ENCODE peak calls at places on chromosomes 5 and 9, in eight cellular contexts. B, X, M, G, W, N, U and D are unnamed samples.

GRCh38 chr5:178532666-178533065 is 57.5 kb downstream of the COL23A1 start:
- DNase-seq in N (no peak), X (no peak), W (peak), B (no peak), G (no peak), U (no peak), M (no peak), D (no peak)

GRCh38 chr9:88593537-88594185 is 58.7 kb downstream of the NXNL2 start:
- DNase-seq in B (no peak), M (no peak), G (peak), N (peak), W (no peak), X (no peak), U (peak), D (peak)

GRCh38 chr9:20872340-20872977 is 159.0 kb downstream of the HACD4 start:
- DNase-seq in B (no peak), N (no peak), G (no peak), U (no peak), X (no peak), M (no peak), W (no peak), D (no peak)

GRCh38 chr5:100760700-100761099 is 142.4 kb downstream of the ST8SIA4 start:
- DNase-seq in X (no peak), N (no peak), U (no peak), G (no peak), W (no peak), B (no peak), M (no peak), D (no peak)

GRCh38 chr9:72800326-72800994 is 152.4 kb downstream of the ALDH1A1 start:
- DNase-seq in X (no peak), N (no peak), B (no peak), W (no peak), M (no peak), G (no peak), U (no peak), D (no peak)

GRCh38 chr9:137226338-137227056 is 805 bp upstream of the RNF224 start:
- DNase-seq in U (no peak), G (no peak), X (no peak), B (no peak), W (no peak), N (no peak), M (no peak), D (no peak)

GRCh38 chr9:113349434-113350337 is at the start of gene BSPRY:
- DNase-seq in X (no peak), M (no peak), W (peak), G (peak), B (no peak), U (peak), N (no peak), D (peak)

GRCh38 chr5:93054424-93055165 is 526.4 kb downstream of the NR2F1-AS1 start:
- DNase-seq in N (no peak), W (no peak), U (no peak), M (no peak), X (no peak), B (no peak), G (no peak), D (no peak)

DNA sequence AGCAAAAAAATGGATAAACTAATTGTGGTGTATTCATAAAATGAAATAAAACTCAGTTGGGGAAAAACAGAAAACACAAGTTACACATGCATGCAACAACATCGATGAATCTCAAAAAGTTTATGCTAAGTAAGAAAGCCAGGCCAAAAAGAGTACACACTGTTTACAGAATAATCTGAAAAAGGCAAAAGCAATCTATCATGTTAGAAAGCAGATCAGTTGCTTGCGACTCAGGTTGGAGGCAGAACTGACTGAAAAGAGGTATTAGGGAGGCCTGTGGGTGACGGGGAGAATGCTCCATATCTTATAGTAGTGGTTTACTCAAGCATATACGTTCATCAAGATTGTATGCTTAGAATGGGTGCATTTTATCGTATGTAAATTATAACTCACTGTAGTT is 119.2 kb downstream of the ARRDC3 start:
- DNase-seq in M (no peak), W (no peak), G (no peak), X (no peak), B (no peak), N (no peak), U (no peak), D (no peak)
- TF ChIP-seq CTCF in M (no peak), W (no peak), G (no peak), X (no peak), B (no peak), N (no peak), U (no peak), D (no peak)

GRCh38 chr5:39005566-39006232 is 68.5 kb downstream of the RICTOR start:
- DNase-seq in W (no peak), N (no peak), X (no peak), U (no peak), B (no peak), G (peak), M (no peak), D (no peak)
- TF ChIP-seq CTCF in W (peak), N (peak), X (no peak), U (peak), B (peak), G (no peak), M (no peak), D (no peak)

GRCh38 chr5:120735076-120735475 is 271.0 kb downstream of the PRR16 start:
- DNase-seq in W (no peak), B (no peak), N (no peak), X (no peak), M (no peak), G (no peak), U (no peak), D (no peak)
- TF ChIP-seq CTCF in W (no peak), B (no peak), N (no peak), X (no peak), M (no peak), G (no peak), U (peak), D (no peak)

DNA sequence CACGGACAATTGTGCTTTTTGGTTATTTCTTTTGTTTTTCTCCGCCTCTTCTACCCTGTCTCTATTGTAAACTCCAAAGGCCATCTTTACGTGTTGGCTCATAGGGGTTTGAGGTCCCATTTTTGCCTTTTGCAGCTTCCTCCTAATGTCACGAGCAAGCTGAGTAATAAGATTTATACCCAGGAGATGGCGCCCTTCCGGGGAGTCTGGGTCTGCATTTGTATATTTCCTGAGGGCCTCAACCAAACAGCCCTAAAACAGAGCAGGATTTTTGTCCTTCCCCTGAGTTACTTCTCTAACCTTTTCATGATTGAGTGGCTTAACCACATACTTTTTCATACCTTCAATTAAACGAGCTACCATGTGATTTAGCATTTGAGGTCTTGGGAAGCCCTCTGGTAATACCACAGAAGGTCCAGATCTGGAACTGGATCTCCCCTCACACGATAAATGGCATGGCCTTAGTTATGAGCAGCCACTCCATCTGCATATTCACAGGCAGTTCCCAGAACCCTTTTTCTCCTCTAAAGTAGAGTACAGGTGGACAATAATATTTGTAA is 11.2 kb upstream of the CFAP95 start:
- DNase-seq in G (peak), W (no peak), X (no peak), M (no peak), B (no peak), U (peak), N (no peak), D (no peak)
- TF ChIP-seq CTCF in G (peak), W (peak), X (no peak), M (no peak), B (no peak), U (peak), N (no peak), D (no peak)

DNA sequence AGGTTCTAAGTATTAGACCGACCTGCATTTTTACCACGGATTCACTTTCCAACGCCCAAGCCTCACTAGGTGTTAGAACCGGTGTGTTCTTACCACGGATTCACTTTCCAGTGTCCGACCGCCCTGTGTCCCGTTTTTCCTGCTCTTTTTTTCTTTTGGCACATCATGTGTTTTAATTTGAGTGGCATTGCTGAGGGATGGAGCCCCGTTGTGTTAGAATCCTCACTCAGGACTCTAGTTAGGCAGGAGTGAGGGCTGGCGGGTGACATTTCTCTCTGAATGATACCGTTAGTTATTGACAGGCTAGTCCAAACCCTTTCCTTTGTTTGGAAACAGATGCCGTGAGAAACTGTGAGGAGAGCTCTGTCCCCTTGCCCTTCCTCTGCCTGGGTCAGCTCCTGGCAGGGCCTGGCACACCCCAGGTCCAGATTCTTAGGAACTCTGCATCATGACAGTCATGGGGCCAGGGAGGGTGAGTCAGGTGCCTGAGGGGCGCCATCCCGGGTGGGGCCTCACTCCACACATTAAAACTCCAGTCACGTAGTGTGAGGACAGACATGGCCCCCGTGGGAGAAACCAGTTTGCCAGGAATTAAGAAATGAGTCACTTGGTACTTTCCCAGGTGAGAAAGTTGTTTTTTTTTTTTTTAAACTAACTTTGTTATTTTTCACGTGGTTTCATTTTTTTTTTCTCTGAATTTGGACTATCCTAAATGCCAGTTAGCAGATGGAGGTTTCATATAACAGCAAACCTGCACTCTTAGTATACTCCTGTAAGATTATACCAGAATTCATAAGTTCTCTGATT is 15.8 kb downstream of the EXOC3 start:
- DNase-seq in X (peak), W (peak), U (no peak), G (no peak), N (no peak), M (peak), B (no peak), D (peak)
- TF ChIP-seq CTCF in X (no peak), W (no peak), U (no peak), G (no peak), N (no peak), M (no peak), B (no peak), D (no peak)

GRCh38 chr5:31581498-31582099 is 49.5 kb downstream of the C5orf22 start:
- DNase-seq in W (no peak), M (no peak), B (no peak), X (no peak), G (no peak), N (no peak), U (peak), D (peak)
- TF ChIP-seq CTCF in W (peak), M (peak), B (peak), X (no peak), G (peak), N (peak), U (peak), D (peak)

GRCh38 chr5:151284392-151284967 is 19.1 kb downstream of the SLC36A3 start:
- DNase-seq in X (no peak), W (no peak), G (no peak), M (no peak), N (no peak), U (peak), B (no peak), D (peak)
- TF ChIP-seq CTCF in X (no peak), W (peak), G (no peak), M (no peak), N (peak), U (peak), B (peak), D (peak)

DNA sequence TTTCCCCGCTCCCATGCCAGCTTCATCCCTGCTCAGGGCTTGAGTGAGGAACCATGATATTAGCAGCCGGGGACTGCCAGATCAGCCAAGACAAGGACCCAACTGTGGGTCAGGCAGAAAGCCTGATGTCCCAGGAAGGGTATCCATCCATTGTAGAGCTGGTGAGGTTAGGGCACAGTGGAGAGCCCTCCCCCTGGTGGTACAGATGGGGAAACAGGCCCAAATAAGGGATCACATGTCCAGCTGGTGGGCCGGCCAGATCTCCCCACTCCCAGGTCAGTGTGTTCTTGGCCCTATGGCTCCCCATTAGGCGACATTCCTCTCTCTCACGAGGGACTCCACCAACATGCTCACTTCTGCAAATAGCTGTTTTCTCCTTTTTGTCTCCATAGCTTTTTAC is 9.0 kb downstream of the CDX1 start:
- DNase-seq in M (no peak), N (no peak), W (no peak), G (no peak), B (no peak), U (peak), X (no peak), D (peak)
- TF ChIP-seq CTCF in M (peak), N (no peak), W (peak), G (no peak), B (peak), U (peak), X (no peak), D (no peak)

GRCh38 chr9:98523231-98523901 is 185.4 kb downstream of the GABBR2 start:
- DNase-seq in B (no peak), W (no peak), X (no peak), M (no peak), U (no peak), G (no peak), N (no peak), D (no peak)
- TF ChIP-seq CTCF in B (no peak), W (no peak), X (no peak), M (no peak), U (peak), G (no peak), N (no peak), D (no peak)